ENCODE peak calls at places on chromosomes 6 and 20, in eight cellular contexts. M is gastrocnemius medialis; Z is HCT116; W is left lung; F is CD8-positive, alpha-beta memory T cell; K is MM.1S; O is stomach; Y is body of pancreas. U is an unnamed sample.

GRCh38 chr20:49727894-49728885 is 14.5 kb upstream of the B4GALT5 start:
- DNase-seq in M (no peak), Z (no peak), W (no peak), F (no peak), K (no peak), O (no peak), Y (no peak), U (no peak)

GRCh38 chr20:52012093-52012492 is 179.5 kb downstream of the ZFP64 start:
- DNase-seq in M (no peak), Z (no peak), W (no peak), F (no peak), K (no peak), O (no peak), Y (no peak), U (no peak)

GRCh38 chr6:27667651-27668441 is 194.9 kb upstream of the ZNF184 start:
- DNase-seq in M (no peak), Z (no peak), W (no peak), F (no peak), K (no peak), O (no peak), Y (no peak), U (no peak)

GRCh38 chr6:137494967-137495595 is 887 bp upstream of the OLIG3 start:
- DNase-seq in M (no peak), Z (no peak), W (peak; percentile 71), F (no peak), K (no peak), O (no peak), Y (no peak), U (no peak)

GRCh38 chr6:82875573-82876185 is 190.0 kb downstream of the UBE3D start:
- DNase-seq in M (no peak), Z (peak; percentile 85), W (no peak), F (no peak), K (no peak), O (no peak), Y (no peak), U (no peak)

GRCh38 chr20:6178537-6178936 is 55.7 kb upstream of the FERMT1 start:
- DNase-seq in M (no peak), Z (peak; percentile 22), W (no peak), F (no peak), K (peak; percentile 26), O (no peak), Y (no peak), U (no peak)

GRCh38 chr6:80329496-80329895 is 223.0 kb downstream of the BCKDHB start:
- DNase-seq in M (no peak), Z (no peak), W (no peak), F (no peak), K (no peak), O (no peak), Y (no peak), U (no peak)

GRCh38 chr6:27889275-27889627 is 22.9 kb downstream of the OR2B2 start:
- DNase-seq in M (no peak), Z (no peak), W (no peak), F (no peak), K (no peak), O (no peak), Y (no peak), U (no peak)

GRCh38 chr6:157661652-157662051 is 161.4 kb upstream of the SNX9 start:
- DNase-seq in M (no peak), Z (no peak), W (no peak), F (no peak), K (no peak), O (peak; percentile 16), Y (no peak), U (no peak)

GRCh38 chr20:13006825-13007224 is 1.9 kb upstream of the SPTLC3 start:
- DNase-seq in M (no peak), Z (no peak), W (no peak), F (no peak), K (no peak), O (no peak), Y (no peak), U (no peak)

GRCh38 chr20:34643919-34644318 is 33.0 kb downstream of the PIGU start:
- DNase-seq in M (no peak), Z (no peak), W (no peak), F (no peak), K (no peak), O (no peak), Y (no peak), U (no peak)

GRCh38 chr6:17493286-17493685 is 99.9 kb downstream of the CAP2 start:
- DNase-seq in M (no peak), Z (no peak), W (no peak), F (no peak), K (no peak), O (no peak), Y (no peak), U (no peak)

GRCh38 chr6:27303613-27304272 is 8.3 kb downstream of the POM121L2 start:
- DNase-seq in M (no peak), Z (no peak), W (no peak), F (no peak), K (no peak), O (no peak), Y (no peak), U (no peak)

GRCh38 chr6:168541307-168541706 is 100.3 kb downstream of the SMOC2 start:
- DNase-seq in M (no peak), Z (no peak), W (no peak), F (no peak), K (no peak), O (no peak), Y (no peak), U (no peak)

GRCh38 chr6:168538892-168539811 is 98.2 kb downstream of the SMOC2 start:
- DNase-seq in M (no peak), Z (no peak), W (no peak), F (no peak), K (no peak), O (no peak), Y (no peak), U (no peak)

GRCh38 chr6:168537485-168537884 is 96.5 kb downstream of the SMOC2 start:
- DNase-seq in M (no peak), Z (no peak), W (no peak), F (no peak), K (no peak), O (no peak), Y (no peak), U (no peak)

GRCh38 chr6:168542301-168542700 is 101.3 kb downstream of the SMOC2 start:
- DNase-seq in M (no peak), Z (no peak), W (no peak), F (no peak), K (no peak), O (no peak), Y (no peak), U (no peak)

GRCh38 chr6:168540713-168541291 is 99.8 kb downstream of the SMOC2 start:
- DNase-seq in M (no peak), Z (no peak), W (no peak), F (no peak), K (no peak), O (no peak), Y (no peak), U (no peak)
- H3K4me3 ChIP-seq in M (no peak overlapping the region), Z (no peak overlapping the region), W (no peak overlapping the region), F (no peak overlapping the region), K (no peak overlapping the region), O (no peak overlapping the region), Y (no peak overlapping the region), U (no peak overlapping the region)

GRCh38 chr20:10667077-10667401 is 6.8 kb downstream of the JAG1 start:
- DNase-seq in M (no peak), Z (no peak), W (peak; percentile 82), F (no peak), K (no peak), O (no peak), Y (no peak), U (no peak)
- H3K4me1 ChIP-seq in M (peaks cover 65% of the 10 kb centered on the region), Z (peaks cover 18% of the 10 kb centered on the region), W (peaks cover 19% of the 10 kb centered on the region), F (no peaks in the 10 kb centered on the region), K (peaks cover 5% of the 10 kb centered on the region), O (peaks cover 81% of the 10 kb centered on the region), Y (peaks cover 94% of the 10 kb centered on the region), U (peaks cover 4% of the 10 kb centered on the region)

GRCh38 chr20:1446536-1446935 is 20.1 kb downstream of the NSFL1C start:
- DNase-seq in M (no peak), Z (no peak), W (no peak), F (no peak), K (no peak), O (no peak), Y (no peak), U (no peak)
- H3K36me3 ChIP-seq in M (peaks cover 7% of the 10 kb centered on the region), Z (peaks cover 82% of the 10 kb centered on the region), W (peaks cover 23% of the 10 kb centered on the region), F (peaks cover 74% of the 10 kb centered on the region), K (peaks cover 24% of the 10 kb centered on the region), O (peaks cover 100% of the 10 kb centered on the region), Y (peaks cover 5% of the 10 kb centered on the region), U (peaks cover 89% of the 10 kb centered on the region)

GRCh38 chr20:63957004-63957689 is 931 bp upstream of the UCKL1 start:
- DNase-seq in M (peak; percentile 75), Z (peak; percentile 73), W (peak; percentile 86), F (peak; percentile 40), K (peak; percentile 76), O (peak; percentile 71), Y (peak; percentile 58), U (peak; percentile 57)
- H3K4me3 ChIP-seq in M (peak overlapping the region; percentile 70), Z (peak overlapping the region; percentile 96), W (peak overlapping the region; percentile 36), F (peak overlapping the region; percentile 51), K (peak overlapping the region; percentile 81), O (peak overlapping the region; percentile 93), Y (peak overlapping the region; percentile 32), U (peak overlapping the region; percentile 55)

GRCh38 chr6:108575905-108576494 is 15.3 kb downstream of the FOXO3 start:
- DNase-seq in M (no peak), Z (no peak), W (no peak), F (no peak), K (peak; percentile 9), O (no peak), Y (no peak), U (no peak)

GRCh38 chr6:108576724-108577123 is 16.0 kb downstream of the FOXO3 start:
- DNase-seq in M (no peak), Z (no peak), W (no peak), F (no peak), K (peak; percentile 44), O (no peak), Y (no peak), U (no peak)

GRCh38 chr6:108578166-108578565 is 17.4 kb downstream of the FOXO3 start:
- DNase-seq in M (no peak), Z (no peak), W (no peak), F (no peak), K (no peak), O (no peak), Y (no peak), U (no peak)

GRCh38 chr6:108580645-108581044 is 19.9 kb downstream of the FOXO3 start:
- DNase-seq in M (no peak), Z (no peak), W (no peak), F (no peak), K (no peak), O (no peak), Y (no peak), U (no peak)

DNA sequence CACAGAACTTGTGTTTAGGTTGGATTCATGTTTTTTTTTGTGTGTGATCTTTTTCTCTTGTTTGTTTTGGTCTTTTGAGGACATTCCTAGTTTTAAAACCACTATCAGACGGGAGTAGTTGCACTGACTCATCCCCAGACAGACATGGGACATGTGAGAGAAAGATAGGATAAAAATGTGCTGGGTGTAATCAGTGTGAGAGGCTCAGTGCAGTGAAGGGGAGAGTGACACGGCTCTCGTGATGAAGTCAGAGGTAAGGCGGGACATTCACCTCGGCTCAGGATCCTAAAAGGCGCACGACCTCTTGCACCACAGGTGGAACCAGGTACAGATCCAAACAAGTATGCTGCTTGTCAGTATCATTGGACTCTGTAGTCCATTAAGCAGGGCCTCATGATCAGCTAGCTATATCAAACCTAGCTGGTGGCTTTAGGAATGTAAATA is 17.9 kb downstream of the FOXO3 start:
- DNase-seq in M (no peak), Z (no peak), W (no peak), F (no peak), K (no peak), O (no peak), Y (no peak), U (no peak)
- H3K4me1 ChIP-seq in M (peaks cover 97% of the 10 kb centered on the region), Z (peaks cover 23% of the 10 kb centered on the region), W (peaks cover 59% of the 10 kb centered on the region), F (peaks cover 56% of the 10 kb centered on the region), K (peaks cover 89% of the 10 kb centered on the region), O (peaks cover 100% of the 10 kb centered on the region), Y (peaks cover 98% of the 10 kb centered on the region), U (peaks cover 12% of the 10 kb centered on the region)

U was measured in effector memory CD4-positive, alpha-beta T cell.